ENCODE peak calls at places on chromosomes 16 and 17, in seven cellular contexts. A, Y, H, B, J, N and T are unnamed samples.
A peak's percentile ranks its signal among the peaks of the same experiment; 100 is the strongest.

GRCh38 chr17:5122586-5123342 is 6.9 kb downstream of the USP6 start:
- DNase-seq in A (peak; percentile 28), Y (no peak), H (peak; percentile 32), B (no peak), J (no peak), N (no peak), T (no peak)

GRCh38 chr16:1642753-1643152 is 30.6 kb downstream of the CRAMP1 start:
- DNase-seq in A (no peak), Y (no peak), H (no peak), B (no peak), J (no peak), N (no peak), T (no peak)

GRCh38 chr17:39867891-39868553 is at the start of gene ZPBP2:
- DNase-seq in A (no peak), Y (no peak), H (no peak), B (peak; percentile 60), J (no peak), N (no peak), T (no peak)

GRCh38 chr16:84766978-84767773 is 52.6 kb upstream of the CRISPLD2 start:
- DNase-seq in A (no peak), Y (no peak), H (no peak), B (no peak), J (no peak), N (no peak), T (no peak)

GRCh38 chr17:19546289-19547065 is 12.8 kb downstream of the SLC47A1 start:
- DNase-seq in A (peak; percentile 76), Y (no peak), H (peak; percentile 34), B (no peak), J (peak; percentile 24), N (no peak), T (peak; percentile 77)

GRCh38 chr17:30334421-30334820 is 564 bp upstream of the TMIGD1 start:
- DNase-seq in A (no peak), Y (no peak), H (no peak), B (no peak), J (no peak), N (no peak), T (no peak)

GRCh38 chr17:33602981-33603380 is 309.9 kb upstream of the ASIC2 start:
- DNase-seq in A (peak; percentile 28), Y (no peak), H (no peak), B (no peak), J (no peak), N (no peak), T (no peak)

GRCh38 chr17:49898547-49899490 is 51.0 kb upstream of the TAC4 start:
- DNase-seq in A (no peak), Y (no peak), H (no peak), B (no peak), J (no peak), N (peak; percentile 64), T (no peak)

GRCh38 chr16:81896902-81897301 is 114.4 kb downstream of the SDR42E1 start:
- DNase-seq in A (no peak), Y (no peak), H (no peak), B (no peak), J (no peak), N (no peak), T (no peak)